ENCODE peak calls at places on chromosomes 4 and X, in ten cellular contexts. One of them, this sample, is unnamed.

GRCh38 chr4:147778942-147779341 is 47.1 kb downstream of the ARHGAP10 start:
- DNase-seq in endothelial cell: no peak
- DNase-seq in H7: no peak
- DNase-seq in KBM-7: no peak
- DNase-seq in ovary: no peak
- DNase-seq in NCI-H510A: no peak
- DNase-seq in amygdala: no peak
- DNase-seq in T-cell: no peak
- DNase-seq in mesenteric fat pad: no peak
- DNase-seq in GM04504: no peak
- DNase-seq in this sample: no peak

GRCh38 chr4:15145709-15146108 is 143.4 kb downstream of the CPEB2 start:
- DNase-seq in endothelial cell: no peak
- DNase-seq in H7: no peak
- DNase-seq in KBM-7: no peak
- DNase-seq in ovary: no peak
- DNase-seq in NCI-H510A: no peak
- DNase-seq in amygdala: no peak
- DNase-seq in T-cell: no peak
- DNase-seq in mesenteric fat pad: no peak
- DNase-seq in GM04504: no peak
- DNase-seq in this sample: no peak

GRCh38 chrX:68929332-68930150 is 100.7 kb downstream of the EFNB1 start:
- DNase-seq in endothelial cell: no peak
- DNase-seq in H7: no peak
- DNase-seq in KBM-7: no peak
- DNase-seq in ovary: peak; percentile 53
- DNase-seq in NCI-H510A: no peak
- DNase-seq in amygdala: no peak
- DNase-seq in T-cell: no peak
- DNase-seq in mesenteric fat pad: no peak
- DNase-seq in GM04504: peak; percentile 20
- DNase-seq in this sample: no peak

GRCh38 chr4:145044341-145044740 is 53.7 kb downstream of the ANAPC10 start:
- DNase-seq in endothelial cell: no peak
- DNase-seq in H7: no peak
- DNase-seq in KBM-7: no peak
- DNase-seq in ovary: no peak
- DNase-seq in NCI-H510A: no peak
- DNase-seq in amygdala: no peak
- DNase-seq in T-cell: no peak
- DNase-seq in mesenteric fat pad: no peak
- DNase-seq in GM04504: no peak
- DNase-seq in this sample: no peak

GRCh38 chr4:140005699-140006098 is 148.3 kb downstream of the MAML3 start:
- DNase-seq in endothelial cell: no peak
- DNase-seq in H7: no peak
- DNase-seq in KBM-7: no peak
- DNase-seq in ovary: no peak
- DNase-seq in NCI-H510A: peak; percentile 4
- DNase-seq in amygdala: no peak
- DNase-seq in T-cell: no peak
- DNase-seq in mesenteric fat pad: no peak
- DNase-seq in GM04504: no peak
- DNase-seq in this sample: no peak

GRCh38 chr4:24845132-24845531 is 49.8 kb downstream of the SOD3 start:
- DNase-seq in endothelial cell: no peak
- DNase-seq in H7: no peak
- DNase-seq in KBM-7: no peak
- DNase-seq in ovary: no peak
- DNase-seq in NCI-H510A: no peak
- DNase-seq in amygdala: no peak
- DNase-seq in T-cell: no peak
- DNase-seq in mesenteric fat pad: no peak
- DNase-seq in GM04504: no peak
- DNase-seq in this sample: no peak

GRCh38 chrX:40154853-40155616 is 57.3 kb upstream of the BCOR start:
- DNase-seq in endothelial cell: peak; percentile 43
- DNase-seq in H7: peak; percentile 94
- DNase-seq in KBM-7: peak; percentile 81
- DNase-seq in ovary: peak; percentile 82
- DNase-seq in NCI-H510A: peak; percentile 36
- DNase-seq in amygdala: peak; percentile 17
- DNase-seq in T-cell: no peak
- DNase-seq in mesenteric fat pad: no peak
- DNase-seq in GM04504: no peak
- DNase-seq in this sample: no peak

GRCh38 chr4:38169524-38169923 is 209.3 kb downstream of the PTTG2 start:
- DNase-seq in endothelial cell: no peak
- DNase-seq in H7: no peak
- DNase-seq in KBM-7: no peak
- DNase-seq in ovary: no peak
- DNase-seq in NCI-H510A: no peak
- DNase-seq in amygdala: no peak
- DNase-seq in T-cell: no peak
- DNase-seq in mesenteric fat pad: no peak
- DNase-seq in GM04504: no peak
- DNase-seq in this sample: no peak

GRCh38 chrX:8404443-8404842 is 60.2 kb upstream of the VCX3B start:
- DNase-seq in endothelial cell: no peak
- DNase-seq in H7: no peak
- DNase-seq in KBM-7: no peak
- DNase-seq in ovary: no peak
- DNase-seq in NCI-H510A: no peak
- DNase-seq in amygdala: no peak
- DNase-seq in T-cell: no peak
- DNase-seq in mesenteric fat pad: no peak
- DNase-seq in GM04504: no peak
- DNase-seq in this sample: no peak

GRCh38 chrX:13131511-13132137 is 87.2 kb upstream of the FAM9C start:
- DNase-seq in endothelial cell: no peak
- DNase-seq in H7: peak; percentile 54
- DNase-seq in KBM-7: peak; percentile 84
- DNase-seq in ovary: no peak
- DNase-seq in NCI-H510A: no peak
- DNase-seq in amygdala: no peak
- DNase-seq in T-cell: no peak
- DNase-seq in mesenteric fat pad: no peak
- DNase-seq in GM04504: no peak
- DNase-seq in this sample: no peak

GRCh38 chr4:7813674-7814073 is 126.0 kb downstream of the AFAP1 start:
- DNase-seq in endothelial cell: no peak
- DNase-seq in H7: no peak
- DNase-seq in KBM-7: no peak
- DNase-seq in ovary: no peak
- DNase-seq in NCI-H510A: no peak
- DNase-seq in amygdala: no peak
- DNase-seq in T-cell: no peak
- DNase-seq in mesenteric fat pad: peak; percentile 26
- DNase-seq in GM04504: no peak
- DNase-seq in this sample: no peak

GRCh38 chrX:9396930-9397329 is 67.9 kb upstream of the TBL1X start:
- DNase-seq in endothelial cell: no peak
- DNase-seq in H7: no peak
- DNase-seq in KBM-7: peak; percentile 7
- DNase-seq in ovary: no peak
- DNase-seq in NCI-H510A: no peak
- DNase-seq in amygdala: no peak
- DNase-seq in T-cell: no peak
- DNase-seq in mesenteric fat pad: no peak
- DNase-seq in GM04504: no peak
- DNase-seq in this sample: no peak

GRCh38 chr4:71294301-71294700 is 44.5 kb upstream of the SLC4A4 start:
- DNase-seq in endothelial cell: no peak
- DNase-seq in H7: no peak
- DNase-seq in KBM-7: no peak
- DNase-seq in ovary: no peak
- DNase-seq in NCI-H510A: no peak
- DNase-seq in amygdala: no peak
- DNase-seq in T-cell: no peak
- DNase-seq in mesenteric fat pad: no peak
- DNase-seq in GM04504: no peak
- DNase-seq in this sample: no peak

GRCh38 chrX:7083468-7084396 is 63.8 kb upstream of the STS start:
- DNase-seq in endothelial cell: no peak
- DNase-seq in H7: no peak
- DNase-seq in KBM-7: peak; percentile 93
- DNase-seq in ovary: no peak
- DNase-seq in NCI-H510A: no peak
- DNase-seq in amygdala: no peak
- DNase-seq in T-cell: peak; percentile 26
- DNase-seq in mesenteric fat pad: no peak
- DNase-seq in GM04504: peak; percentile 88
- DNase-seq in this sample: peak; percentile 9

GRCh38 chrX:39809326-39809725 is 288.4 kb downstream of the BCOR start:
- DNase-seq in endothelial cell: no peak
- DNase-seq in H7: no peak
- DNase-seq in KBM-7: peak; percentile 31
- DNase-seq in ovary: no peak
- DNase-seq in NCI-H510A: no peak
- DNase-seq in amygdala: no peak
- DNase-seq in T-cell: no peak
- DNase-seq in mesenteric fat pad: no peak
- DNase-seq in GM04504: peak; percentile 42
- DNase-seq in this sample: no peak

GRCh38 chr4:185254434-185254833 is 45.0 kb downstream of the SNX25 start:
- DNase-seq in endothelial cell: no peak
- DNase-seq in H7: no peak
- DNase-seq in KBM-7: no peak
- DNase-seq in ovary: no peak
- DNase-seq in NCI-H510A: no peak
- DNase-seq in amygdala: no peak
- DNase-seq in T-cell: no peak
- DNase-seq in mesenteric fat pad: no peak
- DNase-seq in GM04504: no peak
- DNase-seq in this sample: no peak

GRCh38 chrX:133983974-133984578 is 1.3 kb downstream of the GPC3 start:
- DNase-seq in endothelial cell: no peak
- DNase-seq in H7: peak; percentile 46
- DNase-seq in KBM-7: no peak
- DNase-seq in ovary: no peak
- DNase-seq in NCI-H510A: no peak
- DNase-seq in amygdala: no peak
- DNase-seq in T-cell: no peak
- DNase-seq in mesenteric fat pad: no peak
- DNase-seq in GM04504: no peak
- DNase-seq in this sample: no peak

GRCh38 chr4:87092389-87093141 is 127.9 kb downstream of the KLHL8 start:
- DNase-seq in endothelial cell: no peak
- DNase-seq in H7: no peak
- DNase-seq in KBM-7: peak; percentile 68
- DNase-seq in ovary: peak; percentile 53
- DNase-seq in NCI-H510A: peak; percentile 44
- DNase-seq in amygdala: peak; percentile 7
- DNase-seq in T-cell: no peak
- DNase-seq in mesenteric fat pad: no peak
- DNase-seq in GM04504: peak; percentile 55
- DNase-seq in this sample: peak; percentile 55

GRCh38 chr4:107037188-107037587 is 1.1 kb upstream of the DKK2 start:
- DNase-seq in endothelial cell: peak; percentile 72
- DNase-seq in H7: peak; percentile 67
- DNase-seq in KBM-7: peak; percentile 47
- DNase-seq in ovary: no peak
- DNase-seq in NCI-H510A: peak; percentile 11
- DNase-seq in amygdala: no peak
- DNase-seq in T-cell: no peak
- DNase-seq in mesenteric fat pad: no peak
- DNase-seq in GM04504: no peak
- DNase-seq in this sample: no peak

GRCh38 chr4:40325406-40326019 is 9.6 kb upstream of the CHRNA9 start:
- DNase-seq in endothelial cell: peak; percentile 33
- DNase-seq in H7: peak; percentile 58
- DNase-seq in KBM-7: peak; percentile 68
- DNase-seq in ovary: peak; percentile 29
- DNase-seq in NCI-H510A: peak; percentile 7
- DNase-seq in amygdala: peak; percentile 8
- DNase-seq in T-cell: peak; percentile 67
- DNase-seq in mesenteric fat pad: no peak
- DNase-seq in GM04504: no peak
- DNase-seq in this sample: no peak